ENCODE peak calls at places on chromosomes 11 and 22, in six cellular contexts. One of them, this sample, is unnamed.

GRCh38 chr22:20436309-20437252 is 1.0 kb downstream of the SCARF2 start:
- DNase-seq in upper lobe of left lung: no peak
- DNase-seq in left lung: peak; percentile 30
- DNase-seq in heart right ventricle: no peak
- DNase-seq in ovary: peak; percentile 61
- DNase-seq in GM23248: peak; percentile 79
- DNase-seq in this sample: no peak

GRCh38 chr22:45608763-45609180 is 62.9 kb upstream of the ATXN10 start:
- DNase-seq in upper lobe of left lung: no peak
- DNase-seq in left lung: no peak
- DNase-seq in heart right ventricle: no peak
- DNase-seq in ovary: no peak
- DNase-seq in GM23248: peak; percentile 94
- DNase-seq in this sample: no peak

GRCh38 chr11:122963981-122964380 is 17.7 kb downstream of the BSX start:
- DNase-seq in upper lobe of left lung: no peak
- DNase-seq in left lung: no peak
- DNase-seq in heart right ventricle: no peak
- DNase-seq in ovary: no peak
- DNase-seq in GM23248: no peak
- DNase-seq in this sample: no peak

GRCh38 chr22:42279425-42280020 is 9.1 kb upstream of the TCF20 start:
- DNase-seq in upper lobe of left lung: peak; percentile 36
- DNase-seq in left lung: peak; percentile 27
- DNase-seq in heart right ventricle: no peak
- DNase-seq in ovary: peak; percentile 7
- DNase-seq in GM23248: no peak
- DNase-seq in this sample: no peak

GRCh38 chr22:36398602-36399472 is 11.1 kb upstream of the MYH9 start:
- DNase-seq in upper lobe of left lung: no peak
- DNase-seq in left lung: no peak
- DNase-seq in heart right ventricle: no peak
- DNase-seq in ovary: no peak
- DNase-seq in GM23248: peak; percentile 87
- DNase-seq in this sample: no peak

GRCh38 chr11:2655834-2656622 is 43.8 kb downstream of the KCNQ1OT1 start:
- DNase-seq in upper lobe of left lung: no peak
- DNase-seq in left lung: no peak
- DNase-seq in heart right ventricle: no peak
- DNase-seq in ovary: no peak
- DNase-seq in GM23248: peak; percentile 49
- DNase-seq in this sample: no peak

GRCh38 chr11:96342131-96342970 is 644 bp downstream of the MAML2 start:
- DNase-seq in upper lobe of left lung: no peak
- DNase-seq in left lung: no peak
- DNase-seq in heart right ventricle: no peak
- DNase-seq in ovary: no peak
- DNase-seq in GM23248: peak; percentile 62
- DNase-seq in this sample: no peak

GRCh38 chr11:23212829-23213228 is 352.6 kb upstream of the CCDC179 start:
- DNase-seq in upper lobe of left lung: no peak
- DNase-seq in left lung: no peak
- DNase-seq in heart right ventricle: no peak
- DNase-seq in ovary: no peak
- DNase-seq in GM23248: no peak
- DNase-seq in this sample: no peak

GRCh38 chr11:114308689-114309089 is 12.5 kb downstream of the NNMT start:
- DNase-seq in upper lobe of left lung: peak; percentile 66
- DNase-seq in left lung: no peak
- DNase-seq in heart right ventricle: no peak
- DNase-seq in ovary: no peak
- DNase-seq in GM23248: peak; percentile 93
- DNase-seq in this sample: no peak

GRCh38 chr11:3834349-3835099 is 6.2 kb downstream of the RHOG start:
- DNase-seq in upper lobe of left lung: peak; percentile 82
- DNase-seq in left lung: peak; percentile 78
- DNase-seq in heart right ventricle: peak; percentile 61
- DNase-seq in ovary: no peak
- DNase-seq in GM23248: no peak
- DNase-seq in this sample: no peak
- H3K4me3 ChIP-seq in upper lobe of left lung: no peak overlapping the region
- H3K4me3 ChIP-seq in left lung: no peak overlapping the region
- H3K4me3 ChIP-seq in heart right ventricle: no peak overlapping the region
- H3K4me3 ChIP-seq in ovary: no peak overlapping the region
- H3K4me3 ChIP-seq in GM23248: no peak overlapping the region
- H3K4me3 ChIP-seq in this sample: no peak overlapping the region

GRCh38 chr11:118380571-118380970 is 20.8 kb upstream of the ATP5MG start:
- DNase-seq in upper lobe of left lung: no peak
- DNase-seq in left lung: no peak
- DNase-seq in heart right ventricle: no peak
- DNase-seq in ovary: no peak
- DNase-seq in GM23248: no peak
- DNase-seq in this sample: no peak

GRCh38 chr11:118382954-118383353 is 18.5 kb upstream of the ATP5MG start:
- DNase-seq in upper lobe of left lung: no peak
- DNase-seq in left lung: no peak
- DNase-seq in heart right ventricle: no peak
- DNase-seq in ovary: no peak
- DNase-seq in GM23248: no peak
- DNase-seq in this sample: no peak

GRCh38 chr11:118375980-118376379 is 16.6 kb downstream of the UBE4A start:
- DNase-seq in upper lobe of left lung: no peak
- DNase-seq in left lung: no peak
- DNase-seq in heart right ventricle: no peak
- DNase-seq in ovary: no peak
- DNase-seq in GM23248: no peak
- DNase-seq in this sample: no peak

GRCh38 chr11:118383657-118384056 is 17.7 kb upstream of the ATP5MG start:
- DNase-seq in upper lobe of left lung: no peak
- DNase-seq in left lung: no peak
- DNase-seq in heart right ventricle: no peak
- DNase-seq in ovary: no peak
- DNase-seq in GM23248: no peak
- DNase-seq in this sample: no peak

GRCh38 chr11:118379497-118379896 is 20.1 kb downstream of the UBE4A start:
- DNase-seq in upper lobe of left lung: no peak
- DNase-seq in left lung: no peak
- DNase-seq in heart right ventricle: no peak
- DNase-seq in ovary: no peak
- DNase-seq in GM23248: no peak
- DNase-seq in this sample: no peak
- H3K36me3 ChIP-seq in upper lobe of left lung: peaks cover 84% of the 10 kb centered on the region
- H3K36me3 ChIP-seq in left lung: peaks cover 5% of the 10 kb centered on the region
- H3K36me3 ChIP-seq in heart right ventricle: peaks cover 87% of the 10 kb centered on the region
- H3K36me3 ChIP-seq in ovary: no peaks in the 10 kb centered on the region
- H3K36me3 ChIP-seq in GM23248: peaks cover 57% of the 10 kb centered on the region
- H3K36me3 ChIP-seq in this sample: peaks cover 100% of the 10 kb centered on the region

GRCh38 chr11:94455861-94456260 is 37.8 kb downstream of the MRE11 start:
- DNase-seq in upper lobe of left lung: peak; percentile 39
- DNase-seq in left lung: no peak
- DNase-seq in heart right ventricle: no peak
- DNase-seq in ovary: no peak
- DNase-seq in GM23248: no peak
- DNase-seq in this sample: no peak
- H3K4me3 ChIP-seq in upper lobe of left lung: no peak overlapping the region
- H3K4me3 ChIP-seq in left lung: no peak overlapping the region
- H3K4me3 ChIP-seq in heart right ventricle: no peak overlapping the region
- H3K4me3 ChIP-seq in ovary: no peak overlapping the region
- H3K4me3 ChIP-seq in GM23248: no peak overlapping the region
- H3K4me3 ChIP-seq in this sample: no peak overlapping the region

DNA sequence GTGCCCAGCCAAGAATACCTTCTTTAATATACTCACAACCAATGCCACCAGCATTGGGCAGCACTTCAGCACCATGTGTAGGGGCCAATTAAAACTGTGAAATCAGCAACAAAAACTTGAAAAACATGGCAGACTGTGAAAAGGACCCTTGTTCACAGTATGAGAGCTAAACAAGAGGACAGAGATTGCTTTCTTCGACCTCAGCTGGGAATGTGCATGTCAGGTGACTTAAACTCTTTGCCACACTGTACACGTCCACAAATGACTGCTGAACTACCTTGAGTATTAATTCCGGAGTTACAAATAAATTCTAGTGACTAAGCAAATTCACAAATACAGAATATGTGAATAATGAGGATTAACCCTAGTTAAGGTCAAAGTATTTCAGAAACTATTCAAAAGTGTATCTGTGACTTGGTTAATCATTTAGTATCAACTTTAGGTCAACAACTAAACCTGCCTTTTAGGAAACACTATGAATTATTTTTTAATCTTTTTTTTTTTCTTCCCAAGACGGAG is 33.0 kb downstream of the DDX6 start:
- DNase-seq in upper lobe of left lung: no peak
- DNase-seq in left lung: no peak
- DNase-seq in heart right ventricle: no peak
- DNase-seq in ovary: no peak
- DNase-seq in GM23248: no peak
- DNase-seq in this sample: no peak
- H3K36me3 ChIP-seq in upper lobe of left lung: peaks cover 76% of the 10 kb centered on the region
- H3K36me3 ChIP-seq in left lung: no peaks in the 10 kb centered on the region
- H3K36me3 ChIP-seq in heart right ventricle: peaks cover 81% of the 10 kb centered on the region
- H3K36me3 ChIP-seq in ovary: no peaks in the 10 kb centered on the region
- H3K36me3 ChIP-seq in GM23248: peaks cover 87% of the 10 kb centered on the region
- H3K36me3 ChIP-seq in this sample: peaks cover 60% of the 10 kb centered on the region

GRCh38 chr11:120021978-120022377 is 115.9 kb downstream of the TRIM29 start:
- DNase-seq in upper lobe of left lung: no peak
- DNase-seq in left lung: no peak
- DNase-seq in heart right ventricle: no peak
- DNase-seq in ovary: no peak
- DNase-seq in GM23248: no peak
- DNase-seq in this sample: no peak

GRCh38 chr11:120020981-120021380 is 116.9 kb downstream of the TRIM29 start:
- DNase-seq in upper lobe of left lung: no peak
- DNase-seq in left lung: no peak
- DNase-seq in heart right ventricle: no peak
- DNase-seq in ovary: no peak
- DNase-seq in GM23248: no peak
- DNase-seq in this sample: no peak

GRCh38 chr11:120022617-120023016 is 115.3 kb downstream of the TRIM29 start:
- DNase-seq in upper lobe of left lung: no peak
- DNase-seq in left lung: no peak
- DNase-seq in heart right ventricle: no peak
- DNase-seq in ovary: no peak
- DNase-seq in GM23248: no peak
- DNase-seq in this sample: no peak

GRCh38 chr11:120020486-120020885 is 117.4 kb downstream of the TRIM29 start:
- DNase-seq in upper lobe of left lung: no peak
- DNase-seq in left lung: no peak
- DNase-seq in heart right ventricle: no peak
- DNase-seq in ovary: no peak
- DNase-seq in GM23248: no peak
- DNase-seq in this sample: no peak

GRCh38 chr11:120021391-120021953 is 116.4 kb downstream of the TRIM29 start:
- DNase-seq in upper lobe of left lung: no peak
- DNase-seq in left lung: no peak
- DNase-seq in heart right ventricle: no peak
- DNase-seq in ovary: no peak
- DNase-seq in GM23248: no peak
- DNase-seq in this sample: no peak
- H3K4me3 ChIP-seq in upper lobe of left lung: no peak overlapping the region
- H3K4me3 ChIP-seq in left lung: no peak overlapping the region
- H3K4me3 ChIP-seq in heart right ventricle: no peak overlapping the region
- H3K4me3 ChIP-seq in ovary: no peak overlapping the region
- H3K4me3 ChIP-seq in GM23248: no peak overlapping the region
- H3K4me3 ChIP-seq in this sample: no peak overlapping the region

DNA sequence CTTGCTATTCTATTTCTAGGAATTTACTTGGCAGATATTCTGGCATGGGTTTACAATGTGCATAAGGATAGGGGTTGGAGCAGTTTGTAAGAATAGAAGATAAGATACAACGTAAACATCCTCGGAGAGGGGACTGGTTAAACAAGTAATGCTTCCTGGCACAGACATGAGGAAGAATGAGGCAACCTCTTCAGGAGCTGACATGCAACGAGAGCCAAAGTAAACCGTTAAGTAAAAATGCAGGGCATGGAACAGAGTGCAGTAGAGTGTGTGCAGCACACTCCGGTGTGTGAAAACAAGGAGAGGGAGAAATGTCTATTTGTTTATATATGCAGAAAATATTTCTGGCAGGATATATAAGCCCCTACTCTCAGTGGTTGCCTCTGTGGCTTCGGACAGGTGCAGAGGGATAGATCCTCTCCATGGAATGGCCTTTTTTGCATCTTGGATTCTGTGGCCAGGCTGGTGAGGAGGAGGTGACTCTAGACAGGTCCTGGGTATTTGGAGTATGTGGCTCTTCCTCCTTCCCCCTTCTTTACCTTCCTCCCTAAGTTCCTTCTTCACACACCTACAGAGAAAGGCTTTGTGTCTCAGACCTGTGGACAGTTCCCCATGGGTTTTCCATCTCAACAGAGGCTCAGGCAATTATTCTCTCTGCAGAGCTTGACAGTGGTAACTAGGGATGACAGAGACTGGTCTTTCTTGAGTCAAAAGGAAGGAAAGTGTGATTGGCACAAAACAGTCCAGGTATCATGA is 2.5 kb downstream of the RAB36 start:
- DNase-seq in upper lobe of left lung: peak; percentile 51
- DNase-seq in left lung: no peak
- DNase-seq in heart right ventricle: no peak
- DNase-seq in ovary: no peak
- DNase-seq in GM23248: peak; percentile 29
- DNase-seq in this sample: no peak
- H3K36me3 ChIP-seq in upper lobe of left lung: no peaks in the 10 kb centered on the region
- H3K36me3 ChIP-seq in left lung: no peaks in the 10 kb centered on the region
- H3K36me3 ChIP-seq in heart right ventricle: no peaks in the 10 kb centered on the region
- H3K36me3 ChIP-seq in ovary: no peaks in the 10 kb centered on the region
- H3K36me3 ChIP-seq in GM23248: no peaks in the 10 kb centered on the region
- H3K36me3 ChIP-seq in this sample: peaks cover 23% of the 10 kb centered on the region

This sample was measured in esophagus squamous epithelium.